ENCODE peak calls at places on chromosomes 12 and 14, in four cellular contexts. V is fibroblast of lung, F is mammary epithelial cell, K is IMR-90. X is an unnamed sample.

GRCh38 chr12:120453977-120454376 is 7.7 kb downstream of the GATC start:
- DNase-seq in F (peak; percentile 18), K (peak; percentile 19), V (peak; percentile 16), X (peak; percentile 55)

GRCh38 chr14:25351269-25351668 is 301.3 kb upstream of the STXBP6 start:
- DNase-seq in F (no peak), K (no peak), V (no peak), X (no peak)

GRCh38 chr12:92089559-92089958 is 56.1 kb downstream of the BTG1 start:
- DNase-seq in F (no peak), K (no peak), V (no peak), X (no peak)

GRCh38 chr12:76888775-76889174 is 10.0 kb upstream of the CSRP2 start:
- DNase-seq in K (no peak), V (no peak), F (no peak), X (no peak)

GRCh38 chr12:66877886-66878285 is 199.0 kb upstream of the GRIP1 start:
- DNase-seq in V (no peak), F (no peak), K (no peak), X (no peak)

GRCh38 chr12:84760091-84760490 is 152.5 kb downstream of the SLC6A15 start:
- DNase-seq in V (peak; percentile 67), F (no peak), K (no peak), X (no peak)

GRCh38 chr12:112096667-112097066 is 11.9 kb downstream of the NAA25 start:
- DNase-seq in F (peak; percentile 86), K (peak; percentile 89), V (peak; percentile 82), X (no peak)

GRCh38 chr12:100331871-100332270 is 25.0 kb upstream of the SLC17A8 start:
- DNase-seq in F (no peak), K (no peak), V (no peak), X (no peak)

GRCh38 chr14:90697577-90698206 is 118.5 kb downstream of the TTC7B start:
- DNase-seq in K (peak; percentile 72), V (peak; percentile 70), F (peak; percentile 62), X (peak; percentile 68)

GRCh38 chr12:122275459-122275858 is 9.2 kb upstream of the VPS33A start:
- DNase-seq in F (no peak), K (no peak), V (no peak), X (no peak)

GRCh38 chr12:105273601-105274000 is 37.6 kb upstream of the APPL2 start:
- DNase-seq in F (no peak), V (no peak), K (no peak), X (no peak)

GRCh38 chr14:65413739-65414045 is 1.2 kb downstream of the FUT8 start:
- DNase-seq in F (no peak), K (no peak), V (peak; percentile 15), X (no peak)

GRCh38 chr14:69615471-69616407 is 4.3 kb downstream of the SUSD6 start:
- DNase-seq in K (peak; percentile 84), F (peak; percentile 61), V (peak; percentile 81), X (peak; percentile 28)

GRCh38 chr14:79820866-79821535 is 390.3 kb downstream of the DIO2 start:
- DNase-seq in F (no peak), V (no peak), K (no peak), X (peak; percentile 84)

GRCh38 chr14:63454863-63455622 is 88.1 kb downstream of the PPP2R5E start:
- DNase-seq in V (peak; percentile 72), K (peak; percentile 54), F (no peak), X (no peak)

GRCh38 chr12:122688291-122688690 is 14.9 kb downstream of the HCAR2 start:
- DNase-seq in V (no peak), F (no peak), K (no peak), X (no peak)

GRCh38 chr14:35438910-35439713 is 34.6 kb upstream of the NFKBIA start:
- DNase-seq in V (no peak), K (no peak), F (no peak), X (no peak)

GRCh38 chr12:15705606-15706005 is 83.6 kb downstream of the EPS8 start:
- DNase-seq in V (no peak), K (no peak), F (no peak), X (no peak)

GRCh38 chr12:118689793-118690192 is 291.5 kb upstream of the SRRM4 start:
- DNase-seq in V (no peak), F (no peak), K (no peak), X (no peak)

GRCh38 chr14:50355692-50356091 is 41.0 kb downstream of the CDKL1 start:
- DNase-seq in V (no peak), K (no peak), F (no peak), X (no peak)

GRCh38 chr12:24778486-24779304 is 170.2 kb downstream of the BCAT1 start:
- DNase-seq in F (peak; percentile 28), K (peak; percentile 75), V (peak; percentile 48), X (no peak)

GRCh38 chr12:92538970-92539749 is 163.6 kb upstream of the PLEKHG7 start:
- DNase-seq in K (peak; percentile 80), V (peak; percentile 90), F (peak; percentile 96), X (peak; percentile 54)

GRCh38 chr12:103503546-103504480 is 8.0 kb upstream of the C12orf42 start:
- DNase-seq in V (no peak), K (no peak), F (peak; percentile 76), X (peak; percentile 46)

GRCh38 chr12:103499571-103499970 is 3.8 kb upstream of the C12orf42 start:
- DNase-seq in K (no peak), V (no peak), F (no peak), X (no peak)

GRCh38 chr12:103501447-103501846 is 5.7 kb upstream of the C12orf42 start:
- DNase-seq in K (no peak), V (no peak), F (no peak), X (no peak)

GRCh38 chr12:103505371-103506236 is 9.8 kb upstream of the C12orf42 start:
- DNase-seq in F (peak; percentile 100), K (no peak), V (peak; percentile 3), X (peak; percentile 16)

DNA sequence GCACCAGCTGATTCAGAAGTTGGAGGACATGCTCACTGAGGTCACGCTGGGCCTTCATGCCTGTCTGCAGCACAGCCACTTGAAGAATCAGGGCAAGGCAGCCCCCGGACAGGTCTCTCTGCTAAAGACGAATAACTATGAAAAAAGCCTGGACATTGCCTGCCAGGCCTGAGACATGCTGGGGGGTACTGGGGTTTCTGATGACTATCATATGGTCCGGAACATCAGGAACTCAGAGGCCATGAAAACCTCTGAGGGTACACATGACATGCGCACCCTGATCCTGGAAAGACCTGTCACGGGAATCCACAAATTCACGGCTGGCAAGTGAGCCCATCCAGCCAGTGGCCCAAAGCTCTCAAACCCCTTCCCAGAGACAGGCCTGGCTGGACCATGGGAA is 8.8 kb upstream of the C12orf42 start:
- DNase-seq in V (no peak), K (no peak), F (no peak), X (no peak)
- H2AFZ ChIP-seq in V (no peak overlapping the region), K (no peak overlapping the region), F (peak overlapping the region; percentile 43), X (no peak overlapping the region)

GRCh38 chr12:70627677-70628076 is 9.6 kb downstream of the PTPRB start:
- DNase-seq in K (no peak), V (no peak), F (no peak), X (no peak)
- H3K4me3 ChIP-seq in K (peak overlapping the region; percentile 5), V (peak overlapping the region; percentile 6), F (no peak overlapping the region), X (no peak overlapping the region)

GRCh38 chr12:54475542-54475941 is 2.1 kb upstream of the GTSF1 start:
- DNase-seq in V (peak; percentile 11), F (peak; percentile 26), K (no peak), X (peak; percentile 63)
- H2AFZ ChIP-seq in V (no peak overlapping the region), F (no peak overlapping the region), K (no peak overlapping the region), X (no peak overlapping the region)

GRCh38 chr14:104725772-104726548 is 1.9 kb downstream of the ADSS1 start:
- DNase-seq in V (no peak), K (no peak), F (no peak), X (no peak)
- H3K4me3 ChIP-seq in V (no peak overlapping the region), K (no peak overlapping the region), F (no peak overlapping the region), X (no peak overlapping the region)

DNA sequence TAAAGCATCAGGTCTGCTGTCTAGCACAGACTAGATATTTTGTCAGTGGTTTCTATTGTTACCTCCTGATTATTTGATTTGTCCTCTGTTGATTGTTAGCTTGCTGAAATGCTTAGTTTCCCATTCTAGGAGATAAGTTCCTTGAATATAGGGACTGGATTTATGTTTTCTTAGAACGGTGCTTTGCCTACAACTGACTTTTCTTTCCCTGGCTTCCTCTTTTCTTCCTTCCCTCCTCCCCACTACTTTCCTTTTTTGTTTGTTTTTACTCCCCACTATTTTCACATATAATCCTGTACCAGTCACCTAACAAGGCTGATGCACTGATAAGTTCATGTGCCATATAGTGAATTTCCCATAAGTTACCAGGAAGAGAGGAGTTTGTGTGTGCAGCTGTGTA is 58.5 kb upstream of the METAP2 start:
- DNase-seq in V (no peak), K (no peak), F (no peak), X (no peak)
- H2AFZ ChIP-seq in V (no peak overlapping the region), K (no peak overlapping the region), F (no peak overlapping the region), X (no peak overlapping the region)

X was measured in trophoblast cell.